ENCODE peak calls at places on chromosomes 7 and 10, in ten cellular contexts. Z is HepG2, R is HCT116, M is H1, A is transverse colon, G is K562, D is adrenal gland, B is heart left ventricle, V is esophagus muscularis mucosa, O is IMR-90. N is an unnamed sample.

GRCh38 chr10:85317827-85318226 is 989.4 kb downstream of the CCSER2 start:
- DNase-seq in M (no peak), R (no peak), D (no peak), G (no peak), B (no peak), O (no peak), V (no peak), A (no peak), Z (no peak), N (no peak)

GRCh38 chr10:34010891-34011290 is 676.4 kb upstream of the NRP1 start:
- DNase-seq in Z (no peak), R (no peak), A (no peak), B (no peak), G (no peak), M (no peak), O (peak; percentile 41), V (no peak), D (no peak), N (no peak)

GRCh38 chr7:1017586-1018333 is 26.6 kb upstream of the GPR146 start:
- DNase-seq in G (no peak), O (no peak), R (no peak), Z (no peak), A (no peak), D (no peak), M (no peak), B (no peak), V (no peak), N (no peak)

GRCh38 chr10:80197972-80198591 is 7.3 kb downstream of the ANXA11 start:
- DNase-seq in A (no peak), G (no peak), D (no peak), O (no peak), Z (no peak), M (no peak), V (no peak), B (no peak), R (no peak), N (no peak)

GRCh38 chr7:92813390-92814024 is 22.9 kb downstream of the CDK6 start:
- DNase-seq in V (no peak), R (no peak), Z (no peak), D (no peak), O (peak; percentile 57), A (no peak), M (no peak), B (no peak), G (no peak), N (no peak)

GRCh38 chr10:129800-130199 is 5.5 kb upstream of the ZMYND11 start:
- DNase-seq in D (no peak), R (no peak), A (no peak), V (no peak), O (no peak), G (no peak), B (no peak), Z (no peak), M (no peak), N (no peak)

GRCh38 chr7:126778101-126778500 is 474.6 kb downstream of the GRM8 start:
- DNase-seq in M (no peak), D (no peak), A (no peak), O (no peak), Z (no peak), G (no peak), B (no peak), R (no peak), V (no peak), N (no peak)

GRCh38 chr10:63115732-63116383 is 17.3 kb upstream of the NRBF2 start:
- DNase-seq in D (peak; percentile 83), G (peak; percentile 56), A (peak; percentile 46), O (peak; percentile 75), Z (peak; percentile 67), B (peak; percentile 89), V (no peak), R (no peak), M (no peak), N (peak; percentile 85)

GRCh38 chr10:110461530-110461929 is 36.2 kb upstream of the DUSP5 start:
- DNase-seq in V (no peak), Z (no peak), A (no peak), B (no peak), M (no peak), D (no peak), O (no peak), G (no peak), R (no peak), N (no peak)

GRCh38 chr10:88582411-88582805 is 710 bp downstream of the RNLS start:
- DNase-seq in M (no peak), Z (no peak), V (no peak), G (no peak), B (no peak), A (no peak), D (no peak), R (no peak), O (no peak), N (no peak)

GRCh38 chr10:62054408-62054807 is 152.9 kb downstream of the ARID5B start:
- DNase-seq in V (no peak), G (no peak), Z (no peak), O (no peak), D (no peak), B (no peak), M (no peak), R (no peak), A (no peak), N (no peak)

GRCh38 chr10:59904431-59905065 is 1.8 kb downstream of the CCDC6 start:
- DNase-seq in M (no peak), O (no peak), V (no peak), Z (no peak), R (no peak), G (no peak), B (no peak), A (peak; percentile 27), D (no peak), N (no peak)

GRCh38 chr7:22356855-22357310 is at the start of gene RAPGEF5:
- DNase-seq in G (no peak), R (peak; percentile 10), B (no peak), Z (no peak), A (peak; percentile 75), O (no peak), M (peak; percentile 63), D (no peak), V (no peak), N (no peak)

DNA sequence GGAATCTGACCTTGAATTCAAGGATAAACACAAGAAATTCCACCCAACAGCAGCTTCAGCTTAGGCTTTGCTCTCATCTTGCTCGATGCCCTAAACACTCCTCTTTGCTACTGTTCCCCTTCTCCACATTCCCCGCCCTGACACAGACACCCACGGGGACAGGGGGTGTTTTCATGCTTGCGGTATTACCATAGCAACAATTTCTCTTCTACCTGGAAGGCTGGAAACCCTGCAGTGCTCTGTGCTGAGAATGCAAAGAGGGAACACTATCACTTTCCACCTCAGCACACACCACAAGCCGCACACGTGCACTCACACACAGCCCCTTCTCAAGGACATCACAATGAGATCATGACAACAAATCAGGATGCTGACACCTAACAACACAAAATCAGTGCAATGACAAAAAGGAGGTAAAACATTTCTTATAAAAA is 81.5 kb downstream of the RNF216 start:
- DNase-seq in A (peak; percentile 35), V (no peak), M (no peak), O (peak; percentile 41), B (no peak), D (no peak), R (no peak), Z (no peak), G (no peak), N (no peak)
- H3K4me1 ChIP-seq in A (peaks cover 26% of the 10 kb centered on the region), V (peaks cover 94% of the 10 kb centered on the region), M (peaks cover 3% of the 10 kb centered on the region), O (peaks cover 49% of the 10 kb centered on the region), B (peaks cover 78% of the 10 kb centered on the region), D (peaks cover 85% of the 10 kb centered on the region), R (peaks cover 35% of the 10 kb centered on the region), Z (peaks cover 7% of the 10 kb centered on the region), G (peaks cover 5% of the 10 kb centered on the region), N (peaks cover 72% of the 10 kb centered on the region)

DNA sequence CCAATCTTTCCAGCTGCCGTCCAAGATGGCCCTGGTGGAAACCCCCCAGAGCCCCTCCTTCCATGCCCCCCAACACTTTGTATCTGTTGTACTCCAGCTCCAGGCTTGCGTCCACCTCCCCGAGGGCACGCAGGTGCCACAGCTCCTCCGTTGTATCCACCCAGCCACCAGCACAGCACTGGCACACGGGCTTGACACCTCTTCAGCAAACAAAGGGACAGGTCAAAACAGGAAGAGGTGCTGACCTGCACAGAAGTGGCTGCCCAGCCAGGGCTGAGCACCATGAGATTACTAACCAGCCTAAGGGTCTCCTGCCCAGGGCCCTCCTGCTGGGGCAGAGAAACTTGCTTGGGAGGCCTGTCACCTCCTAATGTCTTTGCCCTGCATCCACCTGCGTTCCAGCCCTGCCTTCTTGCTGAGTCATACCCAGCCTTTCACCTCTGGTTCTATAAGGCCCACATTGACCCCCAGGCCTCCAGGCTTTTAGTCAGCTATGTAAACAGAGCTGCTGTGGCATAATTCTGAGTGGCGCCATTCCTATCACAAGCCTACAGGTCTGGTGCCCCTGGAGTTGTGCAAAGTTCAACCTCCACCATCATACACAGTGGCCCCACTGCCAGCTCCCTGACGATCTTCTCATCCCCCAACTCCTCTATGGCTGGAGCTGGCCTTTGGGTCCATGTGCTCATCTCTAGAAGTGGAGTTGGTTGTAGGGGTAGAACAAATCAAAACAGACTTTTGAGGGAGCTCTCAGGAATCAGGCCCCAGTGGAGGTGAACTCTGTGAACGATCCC is 20.9 kb downstream of the SLC29A3 start:
- DNase-seq in D (no peak), G (peak; percentile 30), M (no peak), B (no peak), Z (peak; percentile 99), R (peak; percentile 33), V (no peak), A (peak; percentile 51), O (no peak), N (no peak)
- TF ChIP-seq POLR2A in D (no peak), G (no peak), M (no peak), B (no peak), Z (peak; percentile 37), R (no peak), V (no peak), A (no peak), O (no peak), N (no peak)

DNA sequence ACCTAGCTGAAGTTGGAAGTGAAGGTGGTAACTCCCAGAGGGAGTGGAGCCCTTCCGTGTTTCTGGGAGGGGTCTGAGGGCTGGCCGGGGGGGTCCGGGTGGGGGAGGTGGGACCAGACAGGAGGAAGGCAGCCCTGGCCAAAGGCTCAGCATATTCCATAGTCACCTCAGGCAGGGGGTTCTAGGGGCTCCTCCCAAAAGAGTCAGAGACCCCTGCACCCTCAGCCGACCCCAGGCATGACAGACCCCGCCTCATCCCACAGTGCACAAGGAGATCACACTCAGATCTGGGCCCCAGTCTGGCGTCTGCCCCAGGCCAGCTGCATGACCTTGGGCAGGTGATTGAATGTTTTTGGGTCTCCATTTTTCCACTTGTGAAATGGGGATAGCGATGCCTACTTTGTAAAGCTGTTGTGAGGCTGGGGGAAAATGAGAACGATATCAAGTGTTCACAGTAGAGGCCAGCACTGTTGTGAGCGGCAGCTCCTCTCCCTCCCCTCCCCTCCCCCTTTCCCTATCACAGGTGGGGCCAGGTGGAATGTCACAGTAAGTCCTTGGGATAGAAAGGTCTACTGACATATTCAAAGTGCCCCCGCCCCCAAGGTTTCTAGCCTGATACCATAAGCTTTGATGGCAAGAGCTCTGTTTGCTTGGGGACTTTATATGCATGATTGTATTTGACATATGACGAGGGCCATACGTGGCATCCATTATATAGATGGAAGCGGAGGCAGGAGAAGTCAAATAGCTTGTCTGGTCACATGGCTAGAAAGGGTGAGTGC is 33.3 kb downstream of the DNAJB12 start:
- DNase-seq in A (no peak), R (no peak), G (no peak), M (no peak), Z (no peak), O (no peak), D (no peak), V (no peak), B (no peak), N (no peak)
- H3K4me3 ChIP-seq in A (no peak overlapping the region), R (peak overlapping the region; percentile 28), G (peak overlapping the region; percentile 25), M (no peak overlapping the region), Z (peak overlapping the region; percentile 75), O (no peak overlapping the region), D (no peak overlapping the region), V (no peak overlapping the region), B (no peak overlapping the region), N (no peak overlapping the region)

GRCh38 chr7:33725111-33725510 is 180.2 kb upstream of the BMPER start:
- DNase-seq in B (no peak), O (no peak), V (no peak), G (no peak), R (no peak), M (no peak), A (no peak), D (no peak), Z (no peak), N (no peak)
- H3K4me1 ChIP-seq in B (peaks cover 11% of the 10 kb centered on the region), O (peaks cover 11% of the 10 kb centered on the region), V (no peaks in the 10 kb centered on the region), G (no peaks in the 10 kb centered on the region), R (peaks cover 15% of the 10 kb centered on the region), M (no peaks in the 10 kb centered on the region), A (peaks cover 15% of the 10 kb centered on the region), D (no peaks in the 10 kb centered on the region), Z (peaks cover 25% of the 10 kb centered on the region), N (no peaks in the 10 kb centered on the region)